ENCODE peak calls at places on chromosomes 11 and 22, in four cellular contexts. One of them, this sample, is unnamed.

GRCh38 chr11:72069200-72069599 is 11.1 kb downstream of the NUMA1 start:
- DNase-seq in brain microvascular endothelial cell: no peak
- DNase-seq in dorsolateral prefrontal cortex: no peak
- DNase-seq in GM12865: peak
- DNase-seq in this sample: peak

GRCh38 chr11:47899801-47900200 is 51.7 kb upstream of the NUP160 start:
- DNase-seq in brain microvascular endothelial cell: no peak
- DNase-seq in dorsolateral prefrontal cortex: no peak
- DNase-seq in GM12865: peak
- DNase-seq in this sample: no peak

GRCh38 chr22:24938741-24939341 is 7.7 kb downstream of the LHFPL7 start:
- DNase-seq in GM12865: peak
- DNase-seq in dorsolateral prefrontal cortex: no peak
- DNase-seq in brain microvascular endothelial cell: no peak
- DNase-seq in this sample: peak

GRCh38 chr11:35009191-35009940 is 92.9 kb downstream of the PDHX start:
- DNase-seq in dorsolateral prefrontal cortex: no peak
- DNase-seq in GM12865: no peak
- DNase-seq in brain microvascular endothelial cell: no peak
- DNase-seq in this sample: peak

GRCh38 chr11:43035011-43035564 is 276.7 kb upstream of the API5 start:
- DNase-seq in brain microvascular endothelial cell: no peak
- DNase-seq in dorsolateral prefrontal cortex: no peak
- DNase-seq in GM12865: no peak
- DNase-seq in this sample: no peak

GRCh38 chr11:8056810-8057463 is 24.1 kb upstream of the TUB start:
- DNase-seq in brain microvascular endothelial cell: no peak
- DNase-seq in dorsolateral prefrontal cortex: no peak
- DNase-seq in GM12865: no peak
- DNase-seq in this sample: peak

GRCh38 chr11:27886765-27887328 is 186.6 kb upstream of the BDNF start:
- DNase-seq in dorsolateral prefrontal cortex: no peak
- DNase-seq in GM12865: no peak
- DNase-seq in brain microvascular endothelial cell: no peak
- DNase-seq in this sample: no peak

GRCh38 chr11:118144301-118144701 is 8.3 kb downstream of the SCN4B start:
- DNase-seq in GM12865: no peak
- DNase-seq in dorsolateral prefrontal cortex: no peak
- DNase-seq in brain microvascular endothelial cell: no peak
- DNase-seq in this sample: no peak

GRCh38 chr22:44448271-44448780 is 49.7 kb downstream of the RTL6 start:
- DNase-seq in dorsolateral prefrontal cortex: no peak
- DNase-seq in GM12865: peak
- DNase-seq in brain microvascular endothelial cell: peak
- DNase-seq in this sample: peak

GRCh38 chr11:119316729-119317591 is at the start of gene MCAM:
- DNase-seq in brain microvascular endothelial cell: no peak
- DNase-seq in dorsolateral prefrontal cortex: no peak
- DNase-seq in GM12865: peak
- DNase-seq in this sample: peak

GRCh38 chr11:35387341-35387982 is 31.9 kb downstream of the SLC1A2 start:
- DNase-seq in dorsolateral prefrontal cortex: no peak
- DNase-seq in brain microvascular endothelial cell: no peak
- DNase-seq in GM12865: no peak
- DNase-seq in this sample: no peak

GRCh38 chr11:100752371-100753073 is 65.4 kb downstream of the ARHGAP42 start:
- DNase-seq in brain microvascular endothelial cell: no peak
- DNase-seq in GM12865: no peak
- DNase-seq in dorsolateral prefrontal cortex: no peak
- DNase-seq in this sample: no peak

GRCh38 chr11:31620434-31620833 is 110.9 kb downstream of the ELP4 start:
- DNase-seq in dorsolateral prefrontal cortex: no peak
- DNase-seq in GM12865: no peak
- DNase-seq in brain microvascular endothelial cell: no peak
- DNase-seq in this sample: no peak

GRCh38 chr22:37627091-37627490 is 12.4 kb upstream of the SH3BP1 start:
- DNase-seq in dorsolateral prefrontal cortex: no peak
- DNase-seq in GM12865: no peak
- DNase-seq in brain microvascular endothelial cell: no peak
- DNase-seq in this sample: no peak

GRCh38 chr11:22479133-22479690 is 141.0 kb downstream of the SLC17A6 start:
- DNase-seq in GM12865: no peak
- DNase-seq in dorsolateral prefrontal cortex: no peak
- DNase-seq in brain microvascular endothelial cell: no peak
- DNase-seq in this sample: no peak

GRCh38 chr22:31212783-31213626 is 907 bp downstream of the LIMK2 start:
- DNase-seq in GM12865: peak
- DNase-seq in dorsolateral prefrontal cortex: no peak
- DNase-seq in brain microvascular endothelial cell: no peak
- DNase-seq in this sample: no peak

GRCh38 chr22:31215018-31215535 is 3.0 kb downstream of the LIMK2 start:
- DNase-seq in GM12865: no peak
- DNase-seq in dorsolateral prefrontal cortex: no peak
- DNase-seq in brain microvascular endothelial cell: no peak
- DNase-seq in this sample: no peak

GRCh38 chr22:31211862-31212730 is at the start of gene LIMK2:
- DNase-seq in dorsolateral prefrontal cortex: peak
- DNase-seq in brain microvascular endothelial cell: peak
- DNase-seq in GM12865: peak
- DNase-seq in this sample: peak

GRCh38 chr22:31210830-31211503 is 1.1 kb upstream of the LIMK2 start:
- DNase-seq in dorsolateral prefrontal cortex: no peak
- DNase-seq in brain microvascular endothelial cell: no peak
- DNase-seq in GM12865: peak
- DNase-seq in this sample: no peak

DNA sequence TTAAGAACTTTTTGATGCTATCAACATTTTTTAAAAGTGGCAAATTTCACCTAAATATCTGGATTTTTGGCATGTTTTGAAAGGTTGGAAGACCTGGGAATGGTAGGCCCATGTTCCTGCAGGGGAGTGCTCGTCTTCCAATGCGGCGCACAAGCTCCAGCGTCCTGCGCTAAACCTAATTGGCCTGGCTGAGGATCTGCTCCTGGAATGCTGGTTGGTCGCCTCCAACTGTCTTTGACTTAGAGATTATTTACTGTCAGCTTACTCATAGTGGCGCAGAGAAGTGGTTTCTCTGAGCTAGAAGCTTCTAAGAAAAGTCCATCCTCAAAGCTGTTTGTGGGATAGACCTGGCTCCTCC is 615 bp upstream of the LIMK2 start:
- DNase-seq in brain microvascular endothelial cell: no peak
- DNase-seq in dorsolateral prefrontal cortex: no peak
- DNase-seq in GM12865: no peak
- DNase-seq in this sample: no peak
- H3K4me3 ChIP-seq in brain microvascular endothelial cell: peak
- H3K4me3 ChIP-seq in dorsolateral prefrontal cortex: peak
- H3K4me3 ChIP-seq in GM12865: peak
- H3K4me3 ChIP-seq in this sample: no peak

DNA sequence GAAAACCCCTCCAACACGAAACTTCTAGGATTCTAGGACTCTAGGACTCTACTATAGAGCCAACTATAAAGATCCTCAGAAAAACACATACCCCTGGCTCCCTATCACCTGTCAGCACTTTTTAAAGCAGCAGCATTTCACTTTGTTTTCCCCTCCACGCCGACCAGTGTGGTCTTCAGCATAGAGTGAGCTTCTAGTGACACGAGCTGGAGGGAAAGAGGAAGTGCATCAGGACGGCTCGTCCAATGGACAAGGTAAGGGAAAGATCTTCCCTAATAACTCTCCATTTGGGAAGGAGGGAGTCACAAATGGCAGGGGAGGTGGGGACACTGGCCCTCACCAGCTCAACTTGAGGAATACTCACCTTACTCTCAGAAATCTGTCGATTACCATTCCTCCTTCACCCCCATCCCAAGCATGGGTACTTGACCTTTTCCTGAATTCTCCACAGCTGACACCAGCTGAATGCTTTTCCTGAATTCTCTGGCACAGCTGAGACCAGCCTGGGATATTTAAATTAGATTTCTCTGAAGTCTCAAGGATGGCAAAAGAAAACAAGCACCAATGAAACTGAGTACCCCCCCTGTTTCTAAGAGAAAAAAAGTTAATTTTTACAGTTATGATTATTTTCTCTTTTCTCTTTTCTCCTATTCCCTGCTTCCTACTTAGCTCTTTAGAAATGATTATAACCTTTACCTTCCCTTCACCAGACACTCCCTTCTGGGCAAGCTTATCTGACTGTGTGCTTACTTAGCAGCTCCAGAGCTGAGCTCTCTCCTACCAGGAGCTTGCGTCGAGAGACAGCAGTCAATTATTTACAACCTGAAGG is 33.3 kb upstream of the NNMT start:
- DNase-seq in GM12865: no peak
- DNase-seq in dorsolateral prefrontal cortex: no peak
- DNase-seq in brain microvascular endothelial cell: peak
- DNase-seq in this sample: peak
- TF ChIP-seq CTCF in GM12865: peak
- TF ChIP-seq CTCF in dorsolateral prefrontal cortex: peak
- TF ChIP-seq CTCF in brain microvascular endothelial cell: peak
- TF ChIP-seq CTCF in this sample: peak

GRCh38 chr11:16896716-16897115 is 117.5 kb downstream of the PLEKHA7 start:
- DNase-seq in GM12865: no peak
- DNase-seq in brain microvascular endothelial cell: no peak
- DNase-seq in dorsolateral prefrontal cortex: no peak
- DNase-seq in this sample: no peak

GRCh38 chr11:16898274-16898985 is 115.8 kb downstream of the PLEKHA7 start:
- DNase-seq in brain microvascular endothelial cell: no peak
- DNase-seq in GM12865: no peak
- DNase-seq in dorsolateral prefrontal cortex: no peak
- DNase-seq in this sample: no peak

GRCh38 chr11:16895306-16895705 is 118.9 kb downstream of the PLEKHA7 start:
- DNase-seq in brain microvascular endothelial cell: no peak
- DNase-seq in GM12865: no peak
- DNase-seq in dorsolateral prefrontal cortex: no peak
- DNase-seq in this sample: no peak

GRCh38 chr11:16899708-16900107 is 114.5 kb downstream of the PLEKHA7 start:
- DNase-seq in brain microvascular endothelial cell: no peak
- DNase-seq in dorsolateral prefrontal cortex: no peak
- DNase-seq in GM12865: no peak
- DNase-seq in this sample: no peak

DNA sequence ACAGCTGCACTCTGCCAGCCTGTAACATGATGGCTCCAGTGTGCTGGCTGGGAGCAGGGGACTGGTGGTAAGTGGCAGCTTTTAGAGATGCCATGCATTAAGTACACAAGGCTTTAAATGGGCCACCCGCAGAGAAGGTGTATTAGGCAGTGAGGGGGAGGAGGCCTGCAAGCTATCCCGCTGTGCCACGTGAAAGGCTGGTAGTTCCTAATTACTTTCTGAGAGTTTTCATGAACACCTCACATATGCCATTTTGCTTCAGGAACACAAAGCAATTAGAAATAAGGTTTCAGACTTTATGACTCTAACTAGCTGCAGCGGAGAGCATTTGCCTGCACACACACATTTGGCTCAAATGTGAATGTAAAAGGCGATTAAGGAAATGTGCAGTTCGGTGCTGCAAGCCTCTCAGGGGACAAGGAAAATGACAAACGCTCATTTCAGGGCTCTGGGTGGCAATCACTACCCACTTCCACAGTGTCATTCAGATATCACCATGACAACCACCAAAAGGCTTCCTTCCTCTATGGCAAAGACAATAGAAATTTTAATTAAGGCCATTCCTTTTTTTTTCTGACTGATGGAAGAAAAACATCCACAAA is 116.7 kb downstream of the PLEKHA7 start:
- DNase-seq in GM12865: no peak
- DNase-seq in dorsolateral prefrontal cortex: no peak
- DNase-seq in brain microvascular endothelial cell: no peak
- DNase-seq in this sample: no peak
- H3K4me3 ChIP-seq in GM12865: no peak
- H3K4me3 ChIP-seq in dorsolateral prefrontal cortex: no peak
- H3K4me3 ChIP-seq in brain microvascular endothelial cell: no peak
- H3K4me3 ChIP-seq in this sample: no peak

GRCh38 chr11:114400222-114400973 is at the start of the genes C11orf71 and RBM7:
- DNase-seq in brain microvascular endothelial cell: peak
- DNase-seq in GM12865: peak
- DNase-seq in dorsolateral prefrontal cortex: peak
- DNase-seq in this sample: peak
- TF ChIP-seq CTCF in brain microvascular endothelial cell: no peak
- TF ChIP-seq CTCF in GM12865: peak
- TF ChIP-seq CTCF in dorsolateral prefrontal cortex: no peak
- TF ChIP-seq CTCF in this sample: no peak

GRCh38 chr22:23801238-23801821 is 14.6 kb downstream of the SMARCB1 start:
- DNase-seq in GM12865: no peak
- DNase-seq in dorsolateral prefrontal cortex: no peak
- DNase-seq in brain microvascular endothelial cell: no peak
- DNase-seq in this sample: no peak
- H3K4me3 ChIP-seq in GM12865: peak
- H3K4me3 ChIP-seq in dorsolateral prefrontal cortex: no peak
- H3K4me3 ChIP-seq in brain microvascular endothelial cell: no peak
- H3K4me3 ChIP-seq in this sample: no peak

GRCh38 chr11:73411031-73411430 is 34.8 kb downstream of the RELT start:
- DNase-seq in brain microvascular endothelial cell: no peak
- DNase-seq in dorsolateral prefrontal cortex: no peak
- DNase-seq in GM12865: no peak
- DNase-seq in this sample: no peak
- TF ChIP-seq CTCF in brain microvascular endothelial cell: no peak
- TF ChIP-seq CTCF in dorsolateral prefrontal cortex: no peak
- TF ChIP-seq CTCF in GM12865: no peak
- TF ChIP-seq CTCF in this sample: no peak

DNA sequence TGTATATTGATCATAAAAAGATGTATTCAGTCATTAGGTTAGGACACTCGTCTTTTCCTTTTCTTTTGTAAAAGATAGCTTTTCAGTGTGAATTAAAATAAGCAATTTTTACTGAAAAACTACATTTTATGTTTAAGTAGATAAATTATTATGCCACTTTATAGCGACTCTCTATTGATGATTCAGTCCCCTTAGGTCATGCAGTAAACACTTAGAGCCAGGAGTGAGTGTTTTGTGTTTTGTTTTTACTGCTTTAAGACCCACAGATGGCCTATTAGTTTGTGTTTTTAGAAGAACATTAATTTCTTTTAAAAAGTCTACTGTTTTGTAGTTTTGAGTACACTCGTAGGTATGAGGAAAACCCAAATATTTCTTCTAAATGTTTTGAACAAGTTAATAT is 86.6 kb downstream of the YAP1 start:
- DNase-seq in dorsolateral prefrontal cortex: no peak
- DNase-seq in brain microvascular endothelial cell: no peak
- DNase-seq in GM12865: no peak
- DNase-seq in this sample: no peak
- H3K4me3 ChIP-seq in dorsolateral prefrontal cortex: no peak
- H3K4me3 ChIP-seq in brain microvascular endothelial cell: no peak
- H3K4me3 ChIP-seq in GM12865: no peak
- H3K4me3 ChIP-seq in this sample: no peak

GRCh38 chr11:74321487-74322188 is 10.2 kb upstream of the P4HA3 start:
- DNase-seq in brain microvascular endothelial cell: peak
- DNase-seq in GM12865: peak
- DNase-seq in dorsolateral prefrontal cortex: no peak
- DNase-seq in this sample: peak

GRCh38 chr11:74316772-74317505 is 5.5 kb upstream of the P4HA3 start:
- DNase-seq in GM12865: no peak
- DNase-seq in brain microvascular endothelial cell: peak
- DNase-seq in dorsolateral prefrontal cortex: no peak
- DNase-seq in this sample: peak

GRCh38 chr11:74319139-74319538 is 7.7 kb upstream of the P4HA3 start:
- DNase-seq in GM12865: no peak
- DNase-seq in brain microvascular endothelial cell: peak
- DNase-seq in dorsolateral prefrontal cortex: no peak
- DNase-seq in this sample: peak

GRCh38 chr11:74320538-74320937 is 9.1 kb upstream of the P4HA3 start:
- DNase-seq in GM12865: no peak
- DNase-seq in brain microvascular endothelial cell: no peak
- DNase-seq in dorsolateral prefrontal cortex: no peak
- DNase-seq in this sample: no peak

GRCh38 chr11:74318241-74318932 is 6.9 kb upstream of the P4HA3 start:
- DNase-seq in GM12865: no peak
- DNase-seq in brain microvascular endothelial cell: peak
- DNase-seq in dorsolateral prefrontal cortex: no peak
- DNase-seq in this sample: peak
- TF ChIP-seq CTCF in GM12865: no peak
- TF ChIP-seq CTCF in brain microvascular endothelial cell: peak
- TF ChIP-seq CTCF in dorsolateral prefrontal cortex: no peak
- TF ChIP-seq CTCF in this sample: peak